ENCODE peak calls at places on chromosome 11, in nine cellular contexts. Y is astrocyte of the cerebellum; K is osteocyte; W is hepatic stellate cell; M is RPMI8226; U is cardiac muscle cell; C is stimulated activated CD8-positive, alpha-beta memory T cell treated with anti-CD3 and anti-CD28 coated beads, Interleukin-15, amount 100 ng/mL, for 1 hour; Z is mesothelial cell of epicardium; L is coronary artery. J is an unnamed sample.

GRCh38 chr11:118277312-118277711 is 13.2 kb upstream of the MPZL2 start:
- DNase-seq in Z (no peak), Y (no peak), L (no peak), C (no peak), W (no peak), U (peak; percentile 26), M (no peak), K (no peak), J (no peak)

GRCh38 chr11:106457727-106458126 is 380.3 kb downstream of the AASDHPPT start:
- DNase-seq in W (peak; percentile 54), C (no peak), L (no peak), Y (no peak), U (peak; percentile 68), Z (no peak), K (no peak), M (no peak), J (no peak)

GRCh38 chr11:81005595-81005994 is 1564.8 kb upstream of the TENM4 start:
- DNase-seq in W (peak; percentile 2), Y (peak; percentile 70), C (no peak), K (no peak), M (no peak), Z (no peak), U (peak; percentile 80), L (no peak), J (no peak)

GRCh38 chr11:93131709-93132108 is 66.1 kb downstream of the SLC36A4 start:
- DNase-seq in U (peak; percentile 3), K (no peak), W (no peak), C (no peak), L (no peak), Y (no peak), Z (no peak), M (no peak), J (no peak)

GRCh38 chr11:92276773-92277172 is 52.2 kb downstream of the FAT3 start:
- DNase-seq in K (no peak), C (no peak), U (no peak), W (no peak), L (no peak), Y (no peak), Z (no peak), M (no peak), J (no peak)

GRCh38 chr11:76772100-76772782 is 10.9 kb upstream of the TSKU start:
- DNase-seq in K (no peak), Z (no peak), U (no peak), M (no peak), Y (no peak), C (no peak), L (no peak), W (no peak), J (no peak)

GRCh38 chr11:48103621-48104561 is 112.7 kb upstream of the OR4B1 start:
- DNase-seq in C (no peak), K (no peak), W (no peak), L (peak; percentile 50), Z (no peak), Y (no peak), M (no peak), U (peak; percentile 55), J (no peak)

GRCh38 chr11:86418929-86419328 is 44.2 kb downstream of the CCDC81 start:
- DNase-seq in L (no peak), M (peak; percentile 8), U (no peak), C (no peak), W (no peak), K (no peak), Y (no peak), Z (no peak), J (no peak)

GRCh38 chr11:35927067-35927466 is 16.8 kb upstream of the LDLRAD3 start:
- DNase-seq in L (no peak), Z (no peak), C (no peak), Y (no peak), U (no peak), M (no peak), K (no peak), W (no peak), J (no peak)

GRCh38 chr11:12287009-12287373 is 90.4 kb upstream of the PARVA start:
- DNase-seq in U (peak; percentile 97), K (peak; percentile 87), W (peak; percentile 86), L (peak; percentile 87), Z (no peak), C (no peak), M (no peak), Y (peak; percentile 90), J (no peak)

GRCh38 chr11:20208622-20209090 is 48.4 kb upstream of the DBX1 start:
- DNase-seq in Z (no peak), M (no peak), U (no peak), L (no peak), Y (no peak), W (no peak), K (no peak), C (no peak), J (no peak)

GRCh38 chr11:36463781-36464180 is 46.3 kb downstream of the TRAF6 start:
- DNase-seq in K (no peak), W (peak; percentile 63), M (no peak), Z (no peak), L (no peak), Y (no peak), C (no peak), U (peak; percentile 40), J (no peak)

J was measured in testis.